ENCODE peak calls at places on chromosome 22, in seven cellular contexts. E, H, D, Z, K, N and B are unnamed samples.

GRCh38 chr22:31329029-31329428 is 17.1 kb downstream of the PATZ1 start:
- DNase-seq in K (no peak), E (no peak), D (no peak), N (no peak), Z (no peak), H (no peak), B (peak; percentile 37)

GRCh38 chr22:48185656-48186055 is 1423.2 kb downstream of the TBC1D22A start:
- DNase-seq in D (no peak), K (no peak), H (no peak), Z (no peak), N (no peak), E (no peak), B (no peak)

GRCh38 chr22:17823226-17823625 is 49.0 kb upstream of the BID start:
- DNase-seq in H (no peak), N (no peak), K (no peak), E (no peak), D (no peak), Z (no peak), B (no peak)

GRCh38 chr22:28053871-28054621 is 135.0 kb upstream of the PITPNB start:
- DNase-seq in E (no peak), K (no peak), Z (no peak), H (no peak), N (no peak), D (no peak), B (peak; percentile 62)

GRCh38 chr22:46393791-46394333 is 58.3 kb downstream of the TRMU start:
- DNase-seq in D (no peak), Z (no peak), E (no peak), N (no peak), H (no peak), K (no peak), B (no peak)

GRCh38 chr22:37710675-37711074 is 13.8 kb downstream of the TRIOBP start:
- DNase-seq in E (no peak), Z (no peak), H (no peak), K (no peak), N (no peak), D (no peak), B (no peak)

GRCh38 chr22:22702159-22702873 is 57.9 kb downstream of the GGTLC2 start:
- DNase-seq in D (no peak), E (no peak), N (no peak), K (peak; percentile 83), Z (no peak), H (no peak), B (no peak)

GRCh38 chr22:17384612-17385345 is 15.5 kb downstream of the CECR2 start:
- DNase-seq in D (no peak), E (no peak), Z (no peak), H (no peak), N (no peak), K (no peak), B (no peak)

GRCh38 chr22:36322602-36322915 is 65.2 kb downstream of the MYH9 start:
- DNase-seq in Z (no peak), E (no peak), K (no peak), H (no peak), N (no peak), D (no peak), B (no peak)

GRCh38 chr22:46070722-46071450 is 79.4 kb upstream of the PPARA start:
- DNase-seq in Z (no peak), H (no peak), E (no peak), D (no peak), N (no peak), K (no peak), B (peak; percentile 54)

GRCh38 chr22:25161916-25162530 is 37.6 kb upstream of the CRYBB3 start:
- DNase-seq in E (no peak), N (no peak), D (no peak), K (no peak), H (no peak), Z (no peak), B (no peak)

GRCh38 chr22:41264408-41264941 is 21.5 kb downstream of the RANGAP1 start:
- DNase-seq in D (no peak), H (no peak), N (no peak), E (no peak), Z (no peak), K (no peak), B (no peak)

GRCh38 chr22:48279465-48279765 is 1517.0 kb downstream of the TBC1D22A start:
- DNase-seq in D (no peak), H (no peak), K (no peak), Z (no peak), N (no peak), E (no peak), B (no peak)

GRCh38 chr22:38924197-38924952 is 33.0 kb upstream of the APOBEC3A start:
- DNase-seq in E (peak; percentile 26), N (no peak), Z (no peak), K (peak; percentile 20), H (peak; percentile 80), D (peak; percentile 97), B (peak; percentile 90)

GRCh38 chr22:38921126-38921525 is 36.3 kb upstream of the APOBEC3A start:
- DNase-seq in H (peak; percentile 39), N (no peak), E (no peak), D (no peak), K (no peak), Z (no peak), B (no peak)

GRCh38 chr22:38921801-38922200 is 35.6 kb upstream of the APOBEC3A start:
- DNase-seq in K (peak; percentile 11), H (no peak), D (peak; percentile 44), N (no peak), Z (no peak), E (no peak), B (no peak)

GRCh38 chr22:38925571-38926041 is 31.8 kb upstream of the APOBEC3A start:
- DNase-seq in H (no peak), D (no peak), K (no peak), Z (no peak), E (no peak), N (no peak), B (peak; percentile 30)

DNA sequence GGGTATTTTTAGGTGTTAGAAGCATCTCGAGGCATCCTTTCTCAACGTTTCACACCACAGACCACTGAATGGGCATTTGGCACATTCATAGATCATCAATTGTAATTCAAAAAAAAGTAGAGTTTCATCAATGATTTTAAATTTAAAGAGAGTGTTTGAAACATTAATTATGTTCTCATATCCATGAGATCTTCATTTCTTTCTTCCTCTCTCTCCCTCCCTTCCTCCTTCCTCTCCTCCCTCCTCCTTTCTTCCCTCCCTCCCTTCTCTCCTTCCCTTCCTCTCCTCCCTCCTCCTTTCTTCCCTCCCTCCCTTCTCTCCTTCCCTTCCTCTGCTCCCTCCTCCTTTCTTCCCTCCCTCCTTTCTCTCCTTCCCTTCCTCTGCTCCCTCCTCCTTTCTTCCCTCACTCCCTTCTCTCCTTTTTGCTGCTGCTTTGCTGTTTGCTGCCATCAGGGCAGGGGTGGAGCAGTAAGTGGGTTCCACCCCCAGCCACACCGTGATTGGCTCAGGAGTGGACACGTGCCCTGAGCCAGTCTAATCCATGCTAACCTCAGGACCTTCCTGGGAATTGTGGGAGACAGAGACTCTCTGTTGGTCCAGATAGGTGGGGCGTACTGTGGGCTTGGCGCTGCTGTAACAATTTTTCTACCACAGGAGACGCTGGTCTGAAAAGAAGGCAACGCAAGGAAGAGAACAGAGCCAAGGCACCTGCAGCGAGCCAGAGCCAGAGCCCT is 33.8 kb upstream of the APOBEC3A start:
- DNase-seq in H (peak; percentile 91), K (peak; percentile 58), D (peak; percentile 88), E (peak; percentile 86), Z (no peak), N (no peak), B (peak; percentile 85)
- TF ChIP-seq CEBPB in H (no peak), K (no peak), D (no peak), E (no peak), Z (no peak), N (no peak), B (no peak)

DNA sequence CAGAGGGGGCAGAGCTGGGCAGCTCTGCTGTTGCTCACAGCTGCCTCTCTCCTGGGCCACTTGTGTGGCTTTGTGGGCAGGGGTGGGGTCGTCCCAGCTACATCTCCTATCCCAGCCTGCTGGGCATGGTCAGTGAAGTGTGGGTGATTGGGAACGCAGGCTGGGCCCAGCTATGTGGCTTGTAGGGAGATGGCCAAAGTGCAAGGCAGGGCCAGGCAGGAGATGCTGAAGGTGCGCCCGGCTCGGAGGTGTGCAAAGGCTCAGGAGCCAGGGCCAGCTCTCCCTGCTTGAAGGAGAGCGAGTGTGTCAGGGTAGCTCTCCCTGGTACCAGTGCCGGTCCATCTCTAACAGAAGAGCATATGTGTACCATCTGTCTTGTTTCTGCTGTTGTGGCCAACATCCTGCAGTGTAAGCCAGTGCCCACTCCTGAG is 8.4 kb upstream of the RANBP1 start:
- DNase-seq in E (no peak), D (no peak), Z (no peak), H (no peak), K (no peak), N (no peak), B (no peak)
- TF ChIP-seq CEBPB in E (no peak), D (no peak), Z (no peak), H (no peak), K (no peak), N (no peak), B (no peak)

DNA sequence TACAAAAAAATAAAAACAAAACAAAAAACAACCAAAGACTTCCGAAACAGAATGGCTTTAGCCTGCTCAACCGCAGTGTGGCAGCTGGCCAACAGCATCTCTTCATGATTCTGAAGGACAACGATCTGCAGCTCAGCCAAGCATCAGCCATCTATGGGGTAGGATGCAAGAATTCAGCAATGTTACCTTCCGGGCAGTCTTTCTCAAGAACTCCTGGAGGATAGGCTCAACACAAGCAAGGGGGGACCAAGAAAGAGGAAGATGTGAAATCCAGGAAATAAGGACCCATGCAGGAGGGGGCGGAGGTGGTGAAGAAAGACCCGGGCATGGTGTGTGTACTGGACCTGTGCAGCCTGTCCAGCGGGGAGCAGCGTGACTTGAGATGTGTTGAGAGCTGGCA is 3.5 kb upstream of the TSPO start:
- DNase-seq in D (no peak), E (no peak), N (no peak), K (no peak), H (no peak), Z (no peak), B (no peak)
- TF ChIP-seq CEBPB in D (no peak), E (no peak), N (no peak), K (no peak), H (no peak), Z (no peak), B (no peak)

GRCh38 chr22:44410396-44411056 is 87.5 kb downstream of the RTL6 start:
- DNase-seq in H (no peak), Z (no peak), D (no peak), N (no peak), K (no peak), E (no peak), B (no peak)

GRCh38 chr22:44409691-44410316 is 88.2 kb downstream of the RTL6 start:
- DNase-seq in N (no peak), H (no peak), E (no peak), Z (no peak), K (no peak), D (no peak), B (no peak)

GRCh38 chr22:44412136-44412731 is 85.8 kb downstream of the RTL6 start:
- DNase-seq in N (no peak), Z (no peak), D (no peak), H (no peak), K (no peak), E (no peak), B (no peak)

GRCh38 chr22:44411226-44412135 is 86.6 kb downstream of the RTL6 start:
- DNase-seq in N (no peak), Z (no peak), K (no peak), D (peak; percentile 33), H (no peak), E (no peak), B (no peak)

DNA sequence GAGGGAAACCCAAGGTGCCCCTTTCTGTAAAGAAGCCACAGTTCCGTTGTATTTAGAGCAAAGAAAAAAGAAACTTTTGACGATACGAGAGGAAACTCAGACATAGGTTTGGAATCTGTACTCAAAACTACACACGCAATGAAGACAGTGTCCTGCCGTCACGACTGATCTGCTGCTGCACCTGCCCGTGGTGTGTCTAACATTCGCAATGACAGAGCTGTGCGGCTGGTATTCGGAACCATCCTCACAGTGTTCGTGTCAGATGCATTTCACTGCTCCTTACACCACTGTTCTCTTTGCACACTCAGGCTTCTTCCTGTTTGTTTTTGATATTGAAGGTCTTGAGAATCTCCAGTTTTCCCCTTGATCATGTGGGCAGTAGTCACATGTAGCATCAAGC is 84.8 kb downstream of the RTL6 start:
- DNase-seq in K (no peak), E (no peak), H (no peak), N (no peak), Z (no peak), D (no peak), B (no peak)
- TF ChIP-seq CEBPB in K (no peak), E (no peak), H (no peak), N (no peak), Z (no peak), D (no peak), B (no peak)